ENCODE peak calls at places on chromosomes 12 and 14, in four cellular contexts. One of them, this sample, is unnamed.

GRCh38 chr12:54154708-54155316 is 34.0 kb downstream of the SMUG1 start:
- DNase-seq in KBM-7: no peak
- DNase-seq in iris pigment epithelial cell: no peak
- DNase-seq in HT-29: no peak
- DNase-seq in this sample: no peak

GRCh38 chr12:40253936-40254335 is 29.1 kb downstream of the LRRK2 start:
- DNase-seq in iris pigment epithelial cell: peak; percentile 78
- DNase-seq in HT-29: no peak
- DNase-seq in KBM-7: no peak
- DNase-seq in this sample: no peak

GRCh38 chr12:103667129-103667528 is 80.1 kb downstream of the STAB2 start:
- DNase-seq in iris pigment epithelial cell: no peak
- DNase-seq in HT-29: no peak
- DNase-seq in KBM-7: no peak
- DNase-seq in this sample: no peak

GRCh38 chr14:88424573-88424972 is 39.1 kb downstream of the SPATA7 start:
- DNase-seq in HT-29: no peak
- DNase-seq in iris pigment epithelial cell: no peak
- DNase-seq in KBM-7: no peak
- DNase-seq in this sample: no peak

GRCh38 chr12:79125358-79125757 is 260.8 kb downstream of the SYT1 start:
- DNase-seq in HT-29: no peak
- DNase-seq in KBM-7: no peak
- DNase-seq in iris pigment epithelial cell: no peak
- DNase-seq in this sample: no peak

GRCh38 chr12:120067084-120067869 is 49.3 kb downstream of the RAB35 start:
- DNase-seq in iris pigment epithelial cell: no peak
- DNase-seq in HT-29: no peak
- DNase-seq in KBM-7: no peak
- DNase-seq in this sample: no peak

GRCh38 chr14:55530464-55530863 is 49.5 kb upstream of the KTN1 start:
- DNase-seq in KBM-7: no peak
- DNase-seq in iris pigment epithelial cell: no peak
- DNase-seq in HT-29: no peak
- DNase-seq in this sample: no peak

GRCh38 chr12:6154730-6155459 is 30.4 kb upstream of the VWF start:
- DNase-seq in HT-29: no peak
- DNase-seq in iris pigment epithelial cell: no peak
- DNase-seq in KBM-7: no peak
- DNase-seq in this sample: no peak

GRCh38 chr12:118377891-118378470 is 1.6 kb downstream of the SUDS3 start:
- DNase-seq in HT-29: peak; percentile 88
- DNase-seq in KBM-7: peak; percentile 86
- DNase-seq in iris pigment epithelial cell: peak; percentile 41
- DNase-seq in this sample: peak; percentile 68

GRCh38 chr12:130764073-130764472 is 48.0 kb upstream of the RIMBP2 start:
- DNase-seq in HT-29: no peak
- DNase-seq in iris pigment epithelial cell: peak; percentile 6
- DNase-seq in KBM-7: peak; percentile 35
- DNase-seq in this sample: no peak